ENCODE peak calls at places on chromosomes 5 and 9, in seven cellular contexts. P is breast epithelium; L is sigmoid colon; I is CD4-positive, CD25-positive, alpha-beta regulatory T cell; D is astrocyte; X is lung; G is PC-3. V is an unnamed sample.

GRCh38 chr5:139137703-139138102 is 60.5 kb downstream of the SIL1 start:
- DNase-seq in D (peak; percentile 37), X (no peak), G (peak; percentile 14), P (no peak), L (no peak), I (no peak), V (no peak)

GRCh38 chr9:129836342-129837007 is 1.2 kb downstream of the USP20 start:
- DNase-seq in P (no peak), I (peak; percentile 43), L (no peak), X (no peak), G (no peak), D (no peak), V (peak; percentile 59)

GRCh38 chr5:94463739-94464138 is 154.7 kb downstream of the KIAA0825 start:
- DNase-seq in P (no peak), G (no peak), L (no peak), I (no peak), D (peak; percentile 22), X (no peak), V (no peak)

GRCh38 chr5:87400305-87400899 is 12.3 kb downstream of the CCNH start:
- DNase-seq in D (peak; percentile 22), L (no peak), I (no peak), P (no peak), X (no peak), G (peak; percentile 78), V (no peak)

GRCh38 chr5:74240783-74241750 is 399.5 kb downstream of the ENC1 start:
- DNase-seq in X (no peak), L (no peak), D (no peak), I (no peak), P (peak; percentile 26), G (peak; percentile 50), V (no peak)

GRCh38 chr5:145778144-145778900 is 56.8 kb downstream of the PRELID2 start:
- DNase-seq in X (no peak), D (no peak), I (no peak), L (no peak), P (no peak), G (no peak), V (no peak)

GRCh38 chr9:115115117-115115880 is 2.7 kb downstream of the TNC start:
- DNase-seq in D (peak; percentile 63), P (no peak), X (no peak), L (no peak), G (peak; percentile 42), I (no peak), V (no peak)

GRCh38 chr5:112694853-112695709 is 42.6 kb upstream of the APC start:
- DNase-seq in I (no peak), P (no peak), D (peak; percentile 69), G (no peak), L (no peak), X (no peak), V (no peak)

GRCh38 chr5:159211712-159212111 is 2.4 kb upstream of the RNF145 start:
- DNase-seq in D (no peak), I (no peak), L (no peak), P (no peak), X (peak; percentile 81), G (no peak), V (no peak)

GRCh38 chr5:88888799-88889164 is 5.8 kb upstream of the MEF2C start:
- DNase-seq in L (no peak), D (no peak), G (no peak), P (no peak), X (no peak), I (no peak), V (no peak)

GRCh38 chr5:32777222-32777621 is 66.1 kb downstream of the NPR3 start:
- DNase-seq in P (no peak), L (no peak), X (no peak), D (no peak), G (no peak), I (no peak), V (no peak)

GRCh38 chr5:143182901-143183820 is 220.3 kb downstream of the NR3C1 start:
- DNase-seq in L (no peak), D (peak; percentile 73), I (no peak), X (no peak), P (no peak), G (no peak), V (peak; percentile 11)

GRCh38 chr5:78056901-78057514 is 237.5 kb downstream of the AP3B1 start:
- DNase-seq in L (no peak), X (no peak), G (peak; percentile 10), I (no peak), D (no peak), P (no peak), V (no peak)

GRCh38 chr9:133750927-133751649 is 12.9 kb upstream of the SARDH start:
- DNase-seq in G (no peak), P (no peak), L (peak; percentile 37), I (no peak), X (no peak), D (no peak), V (no peak)

GRCh38 chr9:592733-593132 is 248.8 kb upstream of the DMRT1 start:
- DNase-seq in P (no peak), X (no peak), G (peak; percentile 58), D (no peak), L (no peak), I (no peak), V (no peak)

GRCh38 chr5:58156354-58156753 is 303.5 kb downstream of the PLK2 start:
- DNase-seq in X (no peak), P (no peak), D (peak; percentile 87), G (no peak), L (no peak), I (no peak), V (no peak)

GRCh38 chr5:96388186-96388585 is 44.9 kb downstream of the PCSK1 start:
- DNase-seq in D (no peak), L (no peak), I (no peak), P (no peak), G (peak; percentile 39), X (no peak), V (no peak)

GRCh38 chr5:79513519-79514390 is at the start of gene HOMER1:
- DNase-seq in D (peak; percentile 64), G (peak; percentile 67), I (peak; percentile 57), X (peak; percentile 80), P (peak; percentile 63), L (peak; percentile 90), V (peak; percentile 65)

GRCh38 chr9:132372177-132373095 is 17.6 kb upstream of the SETX start:
- DNase-seq in I (no peak), G (peak; percentile 29), P (peak; percentile 45), X (no peak), L (peak; percentile 78), D (no peak), V (no peak)

GRCh38 chr5:151094054-151094858 is 13.4 kb upstream of the TNIP1 start:
- DNase-seq in L (no peak), G (peak; percentile 63), X (no peak), I (peak; percentile 38), D (no peak), P (no peak), V (no peak)

GRCh38 chr5:15791859-15792258 is 291.9 kb downstream of the FBXL7 start:
- DNase-seq in I (no peak), G (no peak), P (no peak), D (peak; percentile 69), L (no peak), X (no peak), V (no peak)

GRCh38 chr5:138874241-138874640 is 894 bp downstream of the LRRTM2 start:
- DNase-seq in L (no peak), P (no peak), D (peak; percentile 42), I (no peak), G (no peak), X (no peak), V (no peak)

GRCh38 chr9:120388000-120388855 is 191.7 kb downstream of the CDK5RAP2 start:
- DNase-seq in X (no peak), L (peak; percentile 45), I (no peak), P (no peak), G (no peak), D (no peak), V (no peak)
- H3K27ac ChIP-seq in X (no peak overlapping the region), L (no peak overlapping the region), I (no peak overlapping the region), P (no peak overlapping the region), G (no peak overlapping the region), D (no peak overlapping the region), V (no peak overlapping the region)

GRCh38 chr9:96183751-96184150 is 118.2 kb downstream of the HSD17B3 start:
- DNase-seq in I (no peak), G (no peak), D (no peak), P (no peak), X (no peak), L (peak; percentile 21), V (no peak)

GRCh38 chr9:96186601-96187011 is 115.4 kb downstream of the HSD17B3 start:
- DNase-seq in D (peak; percentile 17), G (peak; percentile 22), P (no peak), L (peak; percentile 63), I (no peak), X (peak; percentile 65), V (no peak)

GRCh38 chr9:96189995-96190394 is 112.0 kb downstream of the HSD17B3 start:
- DNase-seq in P (no peak), L (no peak), D (no peak), G (no peak), X (no peak), I (no peak), V (no peak)

GRCh38 chr9:96185518-96186156 is 116.3 kb downstream of the HSD17B3 start:
- DNase-seq in D (no peak), X (peak; percentile 76), I (no peak), P (no peak), L (peak; percentile 19), G (no peak), V (no peak)

DNA sequence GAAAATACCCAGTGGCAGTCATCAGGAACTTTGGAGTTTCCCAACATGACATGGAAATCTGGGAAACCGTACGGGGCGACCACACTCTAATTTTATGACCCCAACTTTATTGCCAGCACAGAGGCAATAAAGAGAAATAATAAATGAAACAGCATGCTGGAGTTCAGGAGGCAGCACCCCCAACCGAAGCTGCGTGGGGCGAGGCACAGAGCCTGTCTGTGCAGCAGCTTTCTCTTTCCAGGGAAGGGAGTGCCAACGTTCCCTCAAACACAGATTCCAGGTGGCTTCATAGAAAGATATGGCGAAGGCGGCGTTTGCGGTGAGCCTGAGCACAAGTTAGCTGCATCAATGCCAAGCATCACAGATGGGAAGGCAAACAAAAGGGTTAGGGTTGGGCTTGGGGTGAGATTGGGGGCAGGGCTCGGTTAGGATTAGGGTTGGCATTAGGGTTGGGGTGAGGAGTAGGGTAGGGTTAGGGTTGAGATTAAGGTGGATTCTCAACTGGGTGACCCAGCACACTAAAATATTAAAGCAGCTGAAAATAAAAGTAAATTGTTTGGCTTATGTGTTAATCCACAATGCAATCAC is 114.8 kb downstream of the HSD17B3 start:
- DNase-seq in I (no peak), X (no peak), P (no peak), G (no peak), L (no peak), D (no peak), V (no peak)
- H3K9me3 ChIP-seq in I (peaks cover 3% of the 10 kb centered on the region), X (no peaks in the 10 kb centered on the region), P (peaks cover 20% of the 10 kb centered on the region), G (no peaks in the 10 kb centered on the region), L (peaks cover 7% of the 10 kb centered on the region), D (peaks cover 13% of the 10 kb centered on the region), V (no peaks in the 10 kb centered on the region)

DNA sequence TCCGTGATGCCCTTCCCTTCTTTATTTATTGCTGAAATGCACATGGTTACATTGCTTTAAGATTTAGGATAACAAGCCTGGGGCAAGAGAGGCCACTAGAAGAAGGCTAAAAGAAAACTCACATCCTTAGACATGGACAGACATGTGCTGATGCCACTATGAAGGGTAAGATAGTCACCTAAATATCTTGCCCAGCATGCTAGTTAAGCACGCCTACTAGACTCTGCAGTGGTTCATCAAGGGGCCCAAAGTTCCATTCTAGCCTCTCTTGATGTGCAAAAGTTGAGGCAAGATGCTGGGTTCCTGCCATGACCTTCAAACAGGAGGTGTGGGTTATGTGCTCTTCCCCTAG is 49.3 kb downstream of the GRAMD2B start:
- DNase-seq in P (no peak), X (no peak), G (no peak), D (no peak), L (no peak), I (no peak), V (no peak)
- H3K27me3 ChIP-seq in P (no peaks in the 10 kb centered on the region), X (no peaks in the 10 kb centered on the region), G (no peaks in the 10 kb centered on the region), D (no peaks in the 10 kb centered on the region), L (no peaks in the 10 kb centered on the region), I (no peaks in the 10 kb centered on the region), V (no peaks in the 10 kb centered on the region)

GRCh38 chr5:134603059-134603458 is 29.6 kb downstream of the SAR1B start:
- DNase-seq in L (no peak), G (peak; percentile 73), I (no peak), X (no peak), P (no peak), D (peak; percentile 67), V (no peak)
- H3K27ac ChIP-seq in L (no peak overlapping the region), G (peak overlapping the region; percentile 60), I (no peak overlapping the region), X (no peak overlapping the region), P (no peak overlapping the region), D (peak overlapping the region; percentile 31), V (no peak overlapping the region)